ENCODE peak calls at places on chromosomes 12 and 14, in four cellular contexts. E, Q, D and S are unnamed samples.

GRCh38 chr14:99800781-99801180 is 7.6 kb downstream of the EML1 start:
- DNase-seq in D (no peak), E (no peak), Q (no peak), S (no peak)

GRCh38 chr14:52189330-52189729 is 78.2 kb upstream of the PTGDR start:
- DNase-seq in D (no peak), E (no peak), Q (no peak), S (no peak)

GRCh38 chr12:66321433-66321832 is 19.1 kb downstream of the HELB start:
- DNase-seq in E (peak), Q (no peak), D (no peak), S (no peak)

GRCh38 chr12:97923546-97923945 is 460.9 kb downstream of the RMST start:
- DNase-seq in Q (no peak), D (no peak), E (no peak), S (no peak)

GRCh38 chr12:118375348-118375747 is 1.0 kb upstream of the SUDS3 start:
- DNase-seq in Q (no peak), E (no peak), D (no peak), S (no peak)

GRCh38 chr12:119115296-119115905 is 63.3 kb upstream of the HSPB8 start:
- DNase-seq in Q (no peak), D (no peak), E (peak), S (peak)

GRCh38 chr12:75437564-75437963 is 43.0 kb upstream of the GLIPR1 start:
- DNase-seq in D (peak), Q (no peak), E (peak), S (peak)

GRCh38 chr14:95098984-95099599 is 58.2 kb downstream of the DICER1 start:
- DNase-seq in E (peak), Q (peak), D (peak), S (peak)

GRCh38 chr14:99118946-99119345 is 153.1 kb downstream of the BCL11B start:
- DNase-seq in Q (no peak), D (no peak), E (no peak), S (no peak)

GRCh38 chr12:128069359-128069997 is 197.5 kb upstream of the TMEM132C start:
- DNase-seq in E (peak), D (peak), Q (no peak), S (peak)

DNA sequence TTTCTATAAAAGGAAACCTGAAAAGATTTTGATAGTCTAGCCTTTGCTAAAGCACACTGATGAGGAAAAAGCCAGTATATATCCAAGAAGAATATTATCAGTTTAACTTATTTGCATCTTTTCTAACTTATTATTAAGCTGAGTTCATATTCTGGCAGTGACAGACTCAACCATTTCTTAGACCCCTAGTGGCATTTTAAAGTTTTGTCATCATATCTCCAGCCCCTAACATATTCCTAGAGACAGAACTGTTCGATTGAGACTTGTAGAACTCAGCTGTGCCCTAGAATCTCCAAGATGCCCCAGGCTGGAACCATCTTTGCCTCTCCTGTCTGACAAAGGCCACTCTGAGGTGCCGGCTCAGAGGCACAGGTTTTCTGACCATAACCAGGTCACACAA is 365.6 kb downstream of the NELL2 start:
- DNase-seq in E (no peak), D (no peak), Q (no peak), S (no peak)
- TF ChIP-seq CTCF in E (no peak), D (no peak), Q (no peak), S (no peak)

GRCh38 chr14:90116444-90116843 is 54.6 kb downstream of the KCNK13 start:
- DNase-seq in E (no peak), Q (no peak), D (no peak), S (no peak)

GRCh38 chr14:90115780-90116179 is 54.0 kb downstream of the KCNK13 start:
- DNase-seq in Q (no peak), D (no peak), E (no peak), S (no peak)

GRCh38 chr14:90109858-90110257 is 48.1 kb downstream of the KCNK13 start:
- DNase-seq in D (no peak), Q (no peak), E (no peak), S (peak)

GRCh38 chr14:90111895-90112534 is 50.2 kb downstream of the KCNK13 start:
- DNase-seq in D (peak), E (peak), Q (no peak), S (peak)

DNA sequence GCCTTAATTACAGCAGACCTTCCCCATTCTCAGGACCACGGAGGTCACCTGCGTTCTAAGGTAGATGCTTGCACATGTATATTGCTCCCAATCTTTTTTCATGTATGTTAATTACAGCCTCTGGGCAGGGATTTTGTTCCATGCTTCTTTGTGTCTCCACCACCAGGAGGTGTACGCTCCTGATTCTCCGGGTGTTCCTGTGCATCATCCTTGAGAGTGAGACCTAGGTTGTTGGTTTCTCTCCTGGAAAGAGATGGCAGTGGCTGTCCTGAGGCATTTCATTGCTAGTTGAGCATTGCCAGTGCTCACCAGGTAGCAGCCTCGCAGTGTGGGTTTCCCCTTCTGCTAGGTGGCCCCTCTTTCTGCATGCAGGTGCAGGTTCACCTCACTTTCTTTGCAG is 52.8 kb downstream of the KCNK13 start:
- DNase-seq in Q (no peak), E (no peak), D (no peak), S (peak)
- TF ChIP-seq CTCF in Q (no peak), E (no peak), D (no peak), S (no peak)

DNA sequence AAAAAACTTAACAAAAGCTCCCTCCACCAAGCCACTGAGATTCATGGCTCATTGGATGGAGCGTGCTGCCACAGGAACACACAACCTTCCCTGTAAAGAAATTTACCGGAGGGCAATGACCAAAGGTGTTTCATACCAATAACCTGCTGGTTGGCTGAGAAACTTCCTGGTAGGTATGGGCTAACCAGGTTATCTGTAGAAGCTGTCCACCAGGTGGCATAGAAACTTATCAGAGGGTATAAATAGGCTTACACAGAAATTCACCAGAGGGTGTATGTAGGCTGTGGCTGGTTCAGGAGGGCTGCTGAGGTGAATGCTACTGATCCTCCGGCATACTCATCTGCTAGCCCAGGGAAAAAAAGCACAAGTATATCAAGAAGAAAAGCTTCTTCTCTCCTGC is 27.1 kb upstream of the MTERF2 start:
- DNase-seq in E (no peak), Q (no peak), D (peak), S (peak)
- TF ChIP-seq CTCF in E (no peak), Q (peak), D (peak), S (peak)

DNA sequence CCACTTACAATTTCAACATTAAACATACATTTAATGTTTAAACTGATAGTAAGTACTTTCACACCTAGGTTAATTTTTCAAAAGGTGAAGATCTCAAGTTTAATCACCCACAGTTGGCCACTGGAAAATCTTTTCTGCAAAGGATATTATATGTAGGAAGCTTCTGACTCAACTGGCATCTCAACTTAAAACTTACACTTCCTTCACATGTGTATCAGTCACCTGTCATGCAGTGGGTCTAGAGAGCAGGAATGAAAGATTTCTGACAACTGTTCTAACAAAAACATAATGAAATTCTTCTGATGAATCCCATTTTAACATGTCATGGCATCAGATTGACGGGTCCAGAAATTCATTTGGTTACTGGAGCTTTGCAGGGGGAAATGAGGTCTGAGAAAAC is 192.8 kb downstream of the KLHL28 start:
- DNase-seq in E (no peak), Q (no peak), D (no peak), S (no peak)
- TF ChIP-seq CTCF in E (no peak), Q (no peak), D (no peak), S (no peak)

GRCh38 chr14:23563473-23564180 is 4.0 kb downstream of the AP1G2 start:
- DNase-seq in Q (no peak), D (no peak), E (no peak), S (no peak)
- TF ChIP-seq CTCF in Q (no peak), D (no peak), E (no peak), S (no peak)

DNA sequence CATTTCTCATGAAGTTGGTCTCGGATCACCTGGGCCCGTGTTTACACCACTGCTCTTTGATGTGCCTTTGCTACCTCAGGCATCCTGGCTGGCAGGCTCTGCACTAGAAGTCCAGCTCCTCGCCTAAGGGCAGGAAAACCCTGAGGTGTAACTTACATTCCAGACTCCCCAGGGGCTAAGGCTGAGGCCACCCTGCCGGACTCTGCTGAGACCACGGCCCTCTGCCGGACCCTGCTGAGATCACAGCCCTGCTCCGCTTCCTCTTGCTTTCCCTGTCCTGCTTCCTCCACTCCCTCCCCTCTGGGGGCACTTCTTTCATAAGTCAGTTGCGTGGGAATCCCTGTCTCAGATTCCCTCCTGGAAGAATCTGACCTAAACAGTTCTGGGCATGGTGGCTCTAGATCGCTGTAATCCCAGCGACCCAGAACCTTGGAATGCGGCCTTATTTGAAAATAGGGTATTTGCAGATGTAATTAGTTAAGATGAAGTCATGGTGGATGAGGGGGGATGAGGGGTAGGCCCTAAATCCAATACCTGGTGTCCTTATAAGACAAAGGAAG is 17.2 kb downstream of the RILPL1 start:
- DNase-seq in E (no peak), D (no peak), Q (no peak), S (no peak)
- TF ChIP-seq CTCF in E (no peak), D (no peak), Q (no peak), S (no peak)

DNA sequence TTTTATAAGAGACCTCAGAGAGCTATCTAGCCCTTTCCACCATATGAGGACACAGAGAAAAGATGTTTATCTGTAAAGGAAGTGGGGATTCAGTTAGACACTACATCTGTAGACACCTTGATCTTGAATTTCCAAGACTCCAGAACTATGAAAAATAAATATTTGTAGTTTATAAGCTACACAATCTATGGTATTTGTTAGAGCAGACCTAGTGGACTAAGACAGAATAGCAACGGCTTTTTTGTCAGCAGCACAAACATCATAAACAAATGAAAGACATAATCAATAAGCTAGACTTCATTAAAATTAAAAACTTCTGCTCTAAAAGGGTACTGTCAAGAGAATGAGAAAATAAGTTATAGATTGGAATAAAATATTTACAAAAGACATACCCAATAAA is 810.1 kb downstream of the FSCB start:
- DNase-seq in D (no peak), E (no peak), Q (no peak), S (no peak)
- TF ChIP-seq CTCF in D (no peak), E (no peak), Q (no peak), S (no peak)

GRCh38 chr12:96396209-96396608 is 4.0 kb downstream of the CDK17 start:
- DNase-seq in D (no peak), E (no peak), Q (no peak), S (no peak)
- TF ChIP-seq CTCF in D (no peak), E (no peak), Q (no peak), S (no peak)

GRCh38 chr12:45560689-45561088 is 168.8 kb upstream of the ARID2 start:
- DNase-seq in D (no peak), Q (no peak), E (no peak), S (no peak)

GRCh38 chr12:45558353-45558752 is 171.2 kb upstream of the ARID2 start:
- DNase-seq in E (no peak), D (no peak), Q (no peak), S (no peak)

GRCh38 chr12:45557020-45557419 is 172.5 kb upstream of the ARID2 start:
- DNase-seq in D (no peak), E (no peak), Q (no peak), S (no peak)

GRCh38 chr12:45565590-45565989 is 163.9 kb upstream of the ARID2 start:
- DNase-seq in Q (no peak), D (no peak), E (no peak), S (no peak)

DNA sequence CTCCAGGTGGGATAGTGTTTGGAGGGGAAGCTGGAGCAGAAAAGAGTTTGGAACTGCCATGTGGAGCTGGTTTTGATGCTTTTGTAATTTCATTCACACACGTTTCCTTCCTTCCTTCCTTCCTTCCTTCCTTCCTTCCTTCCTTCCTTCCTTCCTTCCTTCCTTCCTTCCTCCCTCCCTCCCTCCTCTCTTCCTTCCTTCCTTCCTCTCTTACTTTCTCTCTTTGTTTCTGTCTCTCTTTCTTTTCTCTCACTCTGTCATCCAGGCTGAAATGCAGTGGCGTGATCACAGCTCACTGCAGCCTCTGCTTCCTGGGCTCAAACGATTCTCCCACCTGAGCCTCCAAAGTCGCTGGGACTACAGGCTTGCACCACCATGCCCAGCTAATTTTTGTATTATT is 168.0 kb upstream of the ARID2 start:
- DNase-seq in E (no peak), D (no peak), Q (no peak), S (no peak)
- TF ChIP-seq CTCF in E (no peak), D (no peak), Q (no peak), S (no peak)